ENCODE peak calls at places on chromosomes 4 and X, in eight cellular contexts. E, R, A, Z, I, M, W and U are unnamed samples.
A peak's percentile ranks its signal among the peaks of the same experiment; 100 is the strongest.

GRCh38 chrX:52271212-52271611 is 86.5 kb downstream of the MAGED4 start:
- DNase-seq in E (no peak), W (peak; percentile 29), M (no peak), R (no peak), Z (peak; percentile 2), I (peak; percentile 32), A (peak; percentile 32), U (no peak)

GRCh38 chrX:40383360-40383759 is 197.4 kb upstream of the ATP6AP2 start:
- DNase-seq in W (no peak), Z (no peak), I (no peak), A (no peak), E (no peak), M (no peak), R (no peak), U (no peak)

GRCh38 chr4:188971125-188971524 is 831.9 kb downstream of the TRIML1 start:
- DNase-seq in E (peak; percentile 9), Z (no peak), M (no peak), R (no peak), I (no peak), A (peak; percentile 4), W (no peak), U (no peak)

GRCh38 chr4:23373269-23373668 is 516.6 kb downstream of the PPARGC1A start:
- DNase-seq in R (peak; percentile 85), W (peak; percentile 76), M (no peak), E (no peak), I (peak; percentile 42), Z (peak; percentile 62), A (no peak), U (no peak)

GRCh38 chrX:41108007-41108683 is 22.9 kb downstream of the USP9X start:
- DNase-seq in A (no peak), R (no peak), I (no peak), M (no peak), E (no peak), W (no peak), Z (no peak), U (no peak)

GRCh38 chr4:126221717-126222116 is 907.0 kb downstream of the FAT4 start:
- DNase-seq in W (no peak), R (no peak), A (no peak), Z (no peak), E (peak; percentile 35), M (no peak), I (no peak), U (no peak)

GRCh38 chr4:128517096-128517738 is 229.6 kb upstream of the PGRMC2 start:
- DNase-seq in R (no peak), A (no peak), I (no peak), M (peak; percentile 26), Z (peak; percentile 43), E (no peak), W (peak; percentile 22), U (no peak)

GRCh38 chr4:101615652-101616051 is 174.9 kb upstream of the BANK1 start:
- DNase-seq in I (no peak), E (no peak), Z (no peak), W (no peak), M (no peak), R (no peak), A (no peak), U (no peak)

GRCh38 chrX:68732906-68733493 is 85.5 kb downstream of the STARD8 start:
- DNase-seq in E (peak; percentile 69), Z (peak; percentile 63), W (peak; percentile 71), I (peak; percentile 74), A (peak; percentile 44), R (peak; percentile 64), M (no peak), U (peak; percentile 65)

GRCh38 chr4:40196260-40196659 is 571 bp upstream of the RHOH start:
- DNase-seq in W (no peak), Z (no peak), I (no peak), R (no peak), A (peak; percentile 78), E (no peak), M (no peak), U (no peak)
- H3K4me3 ChIP-seq in W (no peak overlapping the region), Z (no peak overlapping the region), I (no peak overlapping the region), R (no peak overlapping the region), A (peak overlapping the region; percentile 79), E (no peak overlapping the region), M (no peak overlapping the region), U (no peak overlapping the region)

DNA sequence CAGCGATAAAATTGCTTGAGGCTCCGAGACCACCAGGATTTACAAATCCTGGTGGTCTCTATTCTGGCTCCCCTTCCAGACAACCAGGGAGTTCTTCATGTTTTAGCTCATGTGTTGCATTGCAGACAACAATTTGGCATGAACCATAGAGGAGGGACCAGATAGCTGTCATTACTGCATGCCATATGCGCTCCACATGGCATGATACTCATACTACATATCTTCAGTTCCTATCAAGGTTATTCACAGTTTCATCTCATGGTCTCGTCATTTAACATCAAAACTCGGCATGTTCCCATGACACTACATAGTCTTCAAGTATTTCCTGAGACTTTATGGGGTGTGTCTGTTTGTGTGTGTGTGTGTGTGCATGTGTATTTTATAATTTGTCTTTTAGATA is 220.3 kb downstream of the OR13H1 start:
- DNase-seq in E (no peak), W (no peak), R (no peak), Z (no peak), I (no peak), A (no peak), M (no peak), U (no peak)
- H3K4me3 ChIP-seq in E (peak overlapping the region; percentile 39), W (no peak overlapping the region), R (no peak overlapping the region), Z (no peak overlapping the region), I (no peak overlapping the region), A (no peak overlapping the region), M (no peak overlapping the region), U (peak overlapping the region; percentile 24)

GRCh38 chrX:85244411-85245210 is 820 bp downstream of the ZNF711 start:
- DNase-seq in Z (peak; percentile 20), W (peak; percentile 29), E (peak; percentile 60), R (no peak), I (peak; percentile 29), A (peak; percentile 41), M (no peak), U (no peak)

GRCh38 chrX:85243761-85244410 is at the start of the genes SATL1 and ZNF711:
- DNase-seq in A (peak; percentile 58), W (peak; percentile 85), M (no peak), E (peak; percentile 87), Z (peak; percentile 45), I (peak; percentile 73), R (no peak), U (peak; percentile 68)

GRCh38 chrX:85243155-85243554 is 424 bp downstream of the SATL1 start:
- DNase-seq in I (no peak), M (no peak), R (no peak), E (peak; percentile 18), W (no peak), A (no peak), Z (no peak), U (no peak)
- H3K4me3 ChIP-seq in I (no peak overlapping the region), M (peak overlapping the region; percentile 76), R (no peak overlapping the region), E (peak overlapping the region; percentile 66), W (peak overlapping the region; percentile 52), A (peak overlapping the region; percentile 87), Z (peak overlapping the region; percentile 68), U (peak overlapping the region; percentile 72)

DNA sequence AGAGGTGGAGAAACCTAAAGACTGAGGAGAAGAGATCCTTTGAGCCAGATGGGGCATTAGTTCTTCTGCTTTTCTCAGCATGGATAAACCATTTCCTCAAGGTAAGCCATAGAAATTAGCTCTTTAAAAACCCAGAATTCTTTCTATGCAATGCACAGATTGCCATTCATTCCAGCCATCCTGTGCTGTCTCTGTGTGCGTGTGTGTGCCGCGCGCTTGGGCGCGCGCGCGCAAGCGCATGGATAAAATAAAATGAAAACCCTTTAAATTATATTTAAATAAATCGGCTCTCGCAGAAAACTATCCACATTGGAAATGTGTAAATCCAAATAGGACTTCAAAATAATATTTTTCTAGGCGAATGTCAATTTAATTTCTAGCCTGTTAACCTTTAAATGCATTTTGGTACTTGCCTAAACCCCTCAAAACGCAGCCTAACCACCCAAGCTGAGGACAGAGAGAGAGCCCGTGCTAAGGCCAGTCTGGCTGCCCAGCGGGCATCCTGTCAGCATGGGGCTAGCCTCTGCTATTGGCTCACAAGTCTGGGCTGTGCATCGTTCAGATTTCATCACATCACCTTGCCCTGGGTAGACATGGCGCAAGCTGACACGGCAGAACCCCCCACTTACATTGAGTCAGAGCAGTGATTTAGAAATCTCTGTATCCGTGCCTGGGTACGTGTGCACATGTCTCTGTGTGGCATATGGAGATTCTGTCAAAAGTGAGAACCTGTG is 112.9 kb upstream of the VAMP7 start:
- DNase-seq in A (no peak), W (no peak), Z (peak; percentile 49), E (peak; percentile 14), M (no peak), R (no peak), I (no peak), U (no peak)
- H3K4me3 ChIP-seq in A (no peak overlapping the region), W (no peak overlapping the region), Z (peak overlapping the region; percentile 57), E (peak overlapping the region; percentile 47), M (peak overlapping the region; percentile 54), R (no peak overlapping the region), I (no peak overlapping the region), U (peak overlapping the region; percentile 66)

GRCh38 chr4:15332377-15332776 is 95.5 kb upstream of the C1QTNF7 start:
- DNase-seq in A (no peak), E (no peak), I (no peak), M (no peak), R (no peak), Z (no peak), W (no peak), U (no peak)
- H3K4me3 ChIP-seq in A (no peak overlapping the region), E (no peak overlapping the region), I (no peak overlapping the region), M (no peak overlapping the region), R (no peak overlapping the region), Z (no peak overlapping the region), W (no peak overlapping the region), U (no peak overlapping the region)

GRCh38 chrX:10415704-10416001 is 204.7 kb downstream of the MID1 start:
- DNase-seq in I (no peak), M (peak; percentile 10), E (no peak), A (no peak), R (no peak), Z (peak; percentile 14), W (no peak), U (no peak)
- H3K4me3 ChIP-seq in I (no peak overlapping the region), M (no peak overlapping the region), E (no peak overlapping the region), A (no peak overlapping the region), R (no peak overlapping the region), Z (no peak overlapping the region), W (no peak overlapping the region), U (no peak overlapping the region)

GRCh38 chr4:173529505-173530325 is at the start of gene HAND2:
- DNase-seq in A (no peak), M (no peak), Z (peak; percentile 90), E (peak; percentile 91), W (peak; percentile 86), R (no peak), I (peak; percentile 60), U (peak; percentile 90)
- H3K4me3 ChIP-seq in A (no peak within 1 kb of the TSS), M (peak within 1 kb of the TSS; percentile 59), Z (peak within 1 kb of the TSS; percentile 89), E (peak within 1 kb of the TSS; percentile 61), W (peak within 1 kb of the TSS; percentile 70), R (no peak within 1 kb of the TSS), I (peak within 1 kb of the TSS; percentile 34), U (peak within 1 kb of the TSS; percentile 93)

DNA sequence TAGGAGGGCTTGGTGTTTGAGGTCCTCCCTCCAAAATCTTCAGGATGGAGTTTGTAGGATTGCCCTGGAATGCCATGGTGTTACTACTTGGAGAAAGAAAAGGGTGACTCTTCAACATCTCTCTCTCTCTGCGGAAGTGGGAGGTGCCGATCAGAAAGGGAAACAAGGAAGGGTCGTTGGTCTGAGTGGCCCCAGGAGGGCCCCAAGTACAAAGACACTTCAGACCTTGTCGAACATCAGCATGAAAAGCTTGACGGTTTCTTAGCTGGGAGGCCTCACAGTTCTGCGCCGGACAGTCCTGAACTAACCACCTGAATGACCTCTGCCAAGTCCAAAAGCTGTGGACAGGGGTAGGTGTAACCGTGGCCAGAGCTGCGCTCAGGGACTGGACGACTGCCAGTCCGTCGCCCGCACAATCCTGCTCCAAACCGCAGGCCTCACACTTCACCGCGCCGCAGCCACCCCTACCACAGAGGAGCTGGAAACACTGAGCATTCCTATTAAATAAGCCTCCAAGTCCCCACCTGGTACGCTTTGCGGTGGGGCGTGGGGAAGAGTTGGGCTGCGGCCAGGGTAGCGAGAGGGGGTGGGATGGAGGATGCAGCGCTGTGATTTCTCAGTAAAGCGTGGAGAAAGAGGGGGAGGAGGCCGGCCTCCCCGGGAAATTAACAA is 540 bp upstream of the GSX2 start:
- DNase-seq in Z (no peak), W (no peak), R (no peak), M (no peak), A (no peak), E (no peak), I (no peak), U (no peak)
- H3K4me3 ChIP-seq in Z (peak overlapping the region; percentile 48), W (no peak overlapping the region), R (no peak overlapping the region), M (peak overlapping the region; percentile 54), A (no peak overlapping the region), E (peak overlapping the region; percentile 51), I (no peak overlapping the region), U (peak overlapping the region; percentile 50)